ENCODE peak calls at places on chromosomes 11 and 22, in five cellular contexts. M is transverse colon, Q is gastrocnemius medialis, F is right lobe of liver, O is A549. I is an unnamed sample.

GRCh38 chr11:131108780-131109179 is 192.5 kb upstream of the SNX19 start:
- DNase-seq in M (no peak), Q (no peak), F (no peak), O (no peak), I (no peak)

GRCh38 chr11:120304526-120304925 is 20.6 kb upstream of the TLCD5 start:
- DNase-seq in M (no peak), Q (no peak), F (no peak), O (peak; percentile 19), I (no peak)

GRCh38 chr11:76783901-76784813 is 1.0 kb downstream of the TSKU start:
- DNase-seq in M (peak; percentile 45), Q (no peak), F (peak; percentile 70), O (no peak), I (peak; percentile 63)

GRCh38 chr11:114285599-114285998 is 10.6 kb upstream of the NNMT start:
- DNase-seq in M (no peak), Q (no peak), F (no peak), O (no peak), I (no peak)

GRCh38 chr11:67055812-67056211 is 835 bp upstream of the RHOD start:
- DNase-seq in M (no peak), Q (no peak), F (no peak), O (no peak), I (peak; percentile 37)

GRCh38 chr22:31363885-31364284 is 17.7 kb upstream of the PATZ1 start:
- DNase-seq in M (no peak), Q (no peak), F (no peak), O (no peak), I (no peak)

GRCh38 chr22:17138451-17139042 is 17.4 kb upstream of the TMEM121B start:
- DNase-seq in M (no peak), Q (no peak), F (no peak), O (no peak), I (no peak)

GRCh38 chr11:125239585-125240331 is 75.2 kb downstream of the PKNOX2 start:
- DNase-seq in M (no peak), Q (no peak), F (peak; percentile 22), O (no peak), I (no peak)

GRCh38 chr11:126246636-126247035 is 22.1 kb downstream of the SRPRA start:
- DNase-seq in M (no peak), Q (no peak), F (no peak), O (no peak), I (no peak)

GRCh38 chr22:42844756-42845155 is 12.3 kb downstream of the ARFGAP3 start:
- DNase-seq in M (no peak), Q (no peak), F (no peak), O (no peak), I (no peak)

GRCh38 chr22:41092847-41093371 is 517 bp downstream of the EP300 start:
- DNase-seq in M (peak; percentile 47), Q (no peak), F (no peak), O (peak; percentile 22), I (no peak)

GRCh38 chr11:68313574-68314202 is 1.3 kb downstream of the LRP5 start:
- DNase-seq in M (no peak), Q (no peak), F (no peak), O (no peak), I (no peak)

GRCh38 chr11:131687291-131688055 is 317.1 kb downstream of the NTM start:
- DNase-seq in M (no peak), Q (no peak), F (no peak), O (no peak), I (no peak)

GRCh38 chr11:85086511-85087284 is 540.4 kb downstream of the DLG2 start:
- DNase-seq in M (no peak), Q (no peak), F (no peak), O (no peak), I (no peak)

GRCh38 chr11:1629326-1630185 is at the start of gene KRTAP5-5:
- DNase-seq in M (no peak), Q (no peak), F (no peak), O (no peak), I (no peak)

GRCh38 chr11:27171391-27171790 is 130.8 kb downstream of the BBOX1 start:
- DNase-seq in M (no peak), Q (no peak), F (no peak), O (no peak), I (no peak)

GRCh38 chr11:87859583-87859982 is 315.7 kb downstream of the RAB38 start:
- DNase-seq in M (no peak), Q (no peak), F (no peak), O (no peak), I (no peak)

GRCh38 chr22:31504282-31504681 is 7.9 kb downstream of the SFI1 start:
- DNase-seq in M (no peak), Q (no peak), F (no peak), O (no peak), I (no peak)

GRCh38 chr11:89203814-89204213 is 26.1 kb downstream of the TYR start:
- DNase-seq in M (no peak), Q (no peak), F (no peak), O (no peak), I (no peak)

GRCh38 chr11:104665631-104666030 is 232.6 kb downstream of the CASP12 start:
- DNase-seq in M (no peak), Q (no peak), F (no peak), O (no peak), I (no peak)

GRCh38 chr11:127862406-127862805 is 725.0 kb downstream of the ETS1 start:
- DNase-seq in M (no peak), Q (no peak), F (no peak), O (no peak), I (no peak)

GRCh38 chr11:75195164-75195962 is 44.5 kb downstream of the SLCO2B1 start:
- DNase-seq in M (peak; percentile 22), Q (peak; percentile 42), F (peak; percentile 91), O (no peak), I (peak; percentile 51)

GRCh38 chr22:49281467-49282340 is 546.0 kb downstream of the BRD1 start:
- DNase-seq in M (no peak), Q (no peak), F (no peak), O (peak; percentile 58), I (no peak)

GRCh38 chr11:134334796-134335571 is 3.2 kb downstream of the GLB1L2 start:
- DNase-seq in M (no peak), Q (no peak), F (no peak), O (no peak), I (no peak)

GRCh38 chr22:20023214-20023613 is 2.3 kb downstream of the TANGO2 start:
- DNase-seq in M (no peak), Q (no peak), F (no peak), O (no peak), I (no peak)

GRCh38 chr22:36454916-36455570 is 26.4 kb downstream of the TXN2 start:
- DNase-seq in M (peak; percentile 98), Q (peak; percentile 77), F (peak; percentile 97), O (peak; percentile 73), I (peak; percentile 97)

GRCh38 chr11:9525116-9525515 is 48.4 kb upstream of the WEE1 start:
- DNase-seq in M (no peak), Q (no peak), F (no peak), O (no peak), I (no peak)

GRCh38 chr22:48644997-48645396 is 1182.7 kb downstream of the BRD1 start:
- DNase-seq in M (no peak), Q (no peak), F (no peak), O (no peak), I (no peak)

GRCh38 chr11:35151896-35152295 is 12.9 kb downstream of the CD44 start:
- DNase-seq in M (no peak), Q (no peak), F (no peak), O (no peak), I (no peak)

GRCh38 chr11:107011977-107012376 is 6.3 kb downstream of the GUCY1A2 start:
- DNase-seq in M (no peak), Q (no peak), F (no peak), O (no peak), I (no peak)

DNA sequence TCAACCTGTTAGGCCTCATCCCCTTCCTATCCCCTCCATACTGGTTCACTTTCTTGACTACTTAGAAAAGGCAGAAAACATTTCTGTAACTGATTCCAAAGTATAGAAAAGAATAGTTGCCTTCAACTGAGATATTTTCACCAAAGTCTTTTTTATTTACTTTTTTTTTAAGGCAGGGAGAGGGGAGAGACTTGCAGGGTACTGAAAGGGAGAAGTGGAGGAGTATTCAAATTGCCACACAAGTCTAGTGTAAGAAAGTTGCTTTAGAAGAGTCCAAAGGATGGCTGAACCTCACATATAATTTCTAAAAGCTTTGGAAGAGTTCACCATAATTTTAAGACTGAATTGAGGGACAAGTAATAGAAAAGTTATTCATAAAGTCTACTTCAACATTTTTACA is 6.3 kb downstream of the PHF21A start:
- DNase-seq in M (no peak), Q (no peak), F (no peak), O (no peak), I (no peak)
- H3K27ac ChIP-seq in M (no peak overlapping the region), Q (peak overlapping the region; percentile 61), F (no peak overlapping the region), O (no peak overlapping the region), I (no peak overlapping the region)

GRCh38 chr11:19714387-19715363 is 2.0 kb downstream of the NAV2 start:
- DNase-seq in M (no peak), Q (no peak), F (no peak), O (no peak), I (no peak)

GRCh38 chr11:19713221-19714092 is 820 bp downstream of the NAV2 start:
- DNase-seq in M (no peak), Q (no peak), F (no peak), O (no peak), I (no peak)

GRCh38 chr11:19711911-19712280 is 741 bp upstream of the NAV2 start:
- DNase-seq in M (peak; percentile 30), Q (no peak), F (no peak), O (no peak), I (no peak)

GRCh38 chr11:19714093-19714386 is 1.4 kb downstream of the NAV2 start:
- DNase-seq in M (no peak), Q (no peak), F (no peak), O (no peak), I (no peak)

GRCh38 chr11:19712281-19713220 is at the start of gene NAV2:
- DNase-seq in M (peak; percentile 91), Q (peak; percentile 88), F (peak; percentile 96), O (peak; percentile 78), I (peak; percentile 92)
- TF ChIP-seq POLR2A in M (peak; percentile 69), Q (peak; percentile 92), F (peak; percentile 99), O (peak; percentile 91), I (no peak)

DNA sequence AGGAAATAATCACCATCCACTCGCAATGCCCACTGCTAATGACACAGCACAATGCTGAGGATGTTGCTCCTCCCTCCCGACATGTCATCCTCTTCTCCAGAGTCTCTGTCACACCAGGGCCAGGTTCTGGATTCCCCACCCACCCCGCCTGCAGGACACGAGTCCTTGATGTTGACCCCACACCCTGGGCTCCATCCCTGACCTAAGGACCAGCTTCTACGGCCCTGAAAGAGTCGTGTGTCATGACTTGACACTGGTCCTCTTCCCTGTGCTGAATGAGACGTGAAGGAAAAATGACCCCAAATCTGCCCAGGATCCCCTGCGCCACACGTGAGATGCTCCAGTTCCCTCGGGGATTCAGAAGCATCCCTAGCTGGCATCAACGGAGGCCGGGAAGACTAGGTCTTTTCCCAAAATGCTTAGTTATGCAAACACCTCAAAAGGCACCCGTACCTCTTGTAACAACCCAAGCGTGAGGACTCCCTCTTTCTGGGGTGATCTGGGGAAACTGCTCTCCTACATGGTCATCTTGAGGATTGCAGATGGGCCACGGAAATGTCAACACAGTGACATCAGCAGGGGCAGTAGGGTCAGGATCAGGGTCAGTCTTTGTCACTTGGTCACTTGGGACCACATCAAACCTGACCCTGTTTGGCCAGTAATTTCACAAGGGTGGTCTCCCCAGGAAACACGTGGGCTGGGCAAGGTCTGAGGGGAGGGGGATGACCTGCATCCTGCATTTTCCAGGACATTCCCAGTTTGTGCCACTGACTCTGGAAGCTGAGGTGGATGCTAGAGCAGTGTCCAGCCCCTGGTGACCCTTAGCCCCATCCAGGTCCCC is 42.0 kb downstream of the IGLL5 start:
- DNase-seq in M (no peak), Q (no peak), F (peak; percentile 22), O (no peak), I (no peak)
- H3K4me3 ChIP-seq in M (no peak overlapping the region), Q (no peak overlapping the region), F (no peak overlapping the region), O (no peak overlapping the region), I (no peak overlapping the region)

GRCh38 chr11:74018331-74019005 is 9.6 kb upstream of the UCP3 start:
- DNase-seq in M (peak; percentile 93), Q (peak; percentile 94), F (peak; percentile 96), O (no peak), I (peak; percentile 91)
- H3K27ac ChIP-seq in M (peak overlapping the region; percentile 89), Q (peak overlapping the region; percentile 88), F (peak overlapping the region; percentile 80), O (peak overlapping the region; percentile 56), I (peak overlapping the region; percentile 89)

I was measured in breast epithelium.